ENCODE peak calls at places on chromosome 2, in nine cellular contexts. N is SK-MEL-5; R is NCI-H2081; Z is stimulated activated CD4-positive, alpha-beta T cell treated with anti-CD3 and anti-CD28 coated beads, Interleukin-12 subunit alpha, Interleukin-12 subunit beta, amount 100 ng/mL, for 48 hours; W is NCI-H1105 treated with DMSO at 0.1 percent for 48 hours; T is kidney; I is amygdala; K is sigmoid colon; B is spleen. E is an unnamed sample.

GRCh38 chr2:64649013-64649484 is 4.7 kb downstream of the SERTAD2 start:
- DNase-seq in N (no peak), I (no peak), K (no peak), Z (no peak), W (no peak), R (no peak), B (no peak), T (no peak), E (no peak)

GRCh38 chr2:143171817-143172216 is 42.6 kb downstream of the ARHGAP15 start:
- DNase-seq in R (peak), W (peak), B (no peak), Z (no peak), I (no peak), K (no peak), T (no peak), N (peak), E (no peak)

GRCh38 chr2:70986499-70987189 is 8.0 kb downstream of the TEX261 start:
- DNase-seq in I (no peak), T (no peak), B (peak), Z (no peak), N (no peak), R (no peak), K (peak), W (no peak), E (no peak)

GRCh38 chr2:109089602-109090300 is 39.3 kb upstream of the SH3RF3 start:
- DNase-seq in I (no peak), B (no peak), N (no peak), Z (no peak), T (no peak), K (no peak), W (no peak), R (no peak), E (no peak)

GRCh38 chr2:186820303-186820702 is 28.7 kb downstream of the ZSWIM2 start:
- DNase-seq in B (no peak), N (no peak), T (no peak), R (no peak), W (no peak), I (no peak), Z (no peak), K (no peak), E (no peak)

GRCh38 chr2:974454-974853 is 23.8 kb downstream of the SNTG2 start:
- DNase-seq in K (no peak), Z (no peak), W (peak), T (no peak), I (no peak), B (no peak), N (no peak), R (peak), E (no peak)

GRCh38 chr2:175744000-175744399 is 258.1 kb downstream of the LNPK start:
- DNase-seq in N (no peak), Z (no peak), K (no peak), W (no peak), T (no peak), R (no peak), I (no peak), B (no peak), E (no peak)

GRCh38 chr2:148300534-148300933 is 279.6 kb downstream of the MBD5 start:
- DNase-seq in N (no peak), K (no peak), T (no peak), R (no peak), Z (no peak), B (no peak), I (no peak), W (no peak), E (no peak)

GRCh38 chr2:70995227-70995729 is 605 bp upstream of the TEX261 start:
- DNase-seq in T (no peak), K (peak), I (no peak), W (peak), N (peak), B (peak), Z (no peak), R (peak), E (peak)

E was measured in germinal center.